ENCODE peak calls at places on chromosomes 4 and X, in ten cellular contexts. One of them, this sample, is unnamed.

GRCh38 chr4:77881460-77882295 is 19.0 kb downstream of the MRPL1 start:
- DNase-seq in adrenal gland: no peak
- DNase-seq in G401: no peak
- DNase-seq in GM13977: no peak
- DNase-seq in NCI-H1105: no peak
- DNase-seq in kidney epithelial cell: no peak
- DNase-seq in HT-29: peak
- DNase-seq in DMS53: peak
- DNase-seq in activated CD8-positive, alpha-beta memory T cell treated with anti-CD3 and anti-CD28 coated beads for 4 hours: no peak
- DNase-seq in fibroblast of lung: no peak
- DNase-seq in this sample: peak

GRCh38 chr4:72312032-72312650 is 256.9 kb downstream of the ADAMTS3 start:
- DNase-seq in HT-29: no peak
- DNase-seq in fibroblast of lung: peak
- DNase-seq in GM13977: no peak
- DNase-seq in DMS53: no peak
- DNase-seq in activated CD8-positive, alpha-beta memory T cell treated with anti-CD3 and anti-CD28 coated beads for 4 hours: no peak
- DNase-seq in G401: peak
- DNase-seq in NCI-H1105: no peak
- DNase-seq in kidney epithelial cell: no peak
- DNase-seq in adrenal gland: peak
- DNase-seq in this sample: peak

GRCh38 chr4:13783800-13784411 is 156.4 kb upstream of the BOD1L1 start:
- DNase-seq in GM13977: no peak
- DNase-seq in activated CD8-positive, alpha-beta memory T cell treated with anti-CD3 and anti-CD28 coated beads for 4 hours: no peak
- DNase-seq in kidney epithelial cell: peak
- DNase-seq in HT-29: no peak
- DNase-seq in adrenal gland: no peak
- DNase-seq in G401: no peak
- DNase-seq in fibroblast of lung: peak
- DNase-seq in DMS53: no peak
- DNase-seq in NCI-H1105: no peak
- DNase-seq in this sample: peak

GRCh38 chr4:154622598-154622997 is 10.1 kb upstream of the FGG start:
- DNase-seq in HT-29: peak
- DNase-seq in G401: peak
- DNase-seq in DMS53: peak
- DNase-seq in adrenal gland: no peak
- DNase-seq in fibroblast of lung: peak
- DNase-seq in activated CD8-positive, alpha-beta memory T cell treated with anti-CD3 and anti-CD28 coated beads for 4 hours: no peak
- DNase-seq in NCI-H1105: no peak
- DNase-seq in kidney epithelial cell: no peak
- DNase-seq in GM13977: peak
- DNase-seq in this sample: peak

GRCh38 chr4:89023140-89023539 is 33.8 kb downstream of the FAM13A start:
- DNase-seq in fibroblast of lung: no peak
- DNase-seq in kidney epithelial cell: no peak
- DNase-seq in G401: no peak
- DNase-seq in adrenal gland: no peak
- DNase-seq in GM13977: no peak
- DNase-seq in NCI-H1105: no peak
- DNase-seq in activated CD8-positive, alpha-beta memory T cell treated with anti-CD3 and anti-CD28 coated beads for 4 hours: no peak
- DNase-seq in DMS53: peak
- DNase-seq in HT-29: no peak
- DNase-seq in this sample: no peak

GRCh38 chr4:13322681-13323101 is 161.4 kb downstream of the RAB28 start:
- DNase-seq in NCI-H1105: no peak
- DNase-seq in activated CD8-positive, alpha-beta memory T cell treated with anti-CD3 and anti-CD28 coated beads for 4 hours: no peak
- DNase-seq in kidney epithelial cell: no peak
- DNase-seq in HT-29: no peak
- DNase-seq in G401: no peak
- DNase-seq in fibroblast of lung: peak
- DNase-seq in DMS53: no peak
- DNase-seq in GM13977: no peak
- DNase-seq in adrenal gland: no peak
- DNase-seq in this sample: no peak

GRCh38 chr4:159608434-159608833 is 505.6 kb downstream of the RAPGEF2 start:
- DNase-seq in NCI-H1105: no peak
- DNase-seq in activated CD8-positive, alpha-beta memory T cell treated with anti-CD3 and anti-CD28 coated beads for 4 hours: no peak
- DNase-seq in kidney epithelial cell: no peak
- DNase-seq in HT-29: peak
- DNase-seq in G401: peak
- DNase-seq in DMS53: peak
- DNase-seq in fibroblast of lung: peak
- DNase-seq in adrenal gland: no peak
- DNase-seq in GM13977: no peak
- DNase-seq in this sample: no peak

GRCh38 chrX:155094468-155095061 is 23.3 kb downstream of the BRCC3 start:
- DNase-seq in kidney epithelial cell: no peak
- DNase-seq in DMS53: peak
- DNase-seq in NCI-H1105: peak
- DNase-seq in adrenal gland: no peak
- DNase-seq in HT-29: peak
- DNase-seq in activated CD8-positive, alpha-beta memory T cell treated with anti-CD3 and anti-CD28 coated beads for 4 hours: peak
- DNase-seq in fibroblast of lung: peak
- DNase-seq in GM13977: no peak
- DNase-seq in G401: peak
- DNase-seq in this sample: peak

GRCh38 chrX:69069086-69069445 is 96.2 kb downstream of the PJA1 start:
- DNase-seq in G401: no peak
- DNase-seq in kidney epithelial cell: no peak
- DNase-seq in fibroblast of lung: no peak
- DNase-seq in activated CD8-positive, alpha-beta memory T cell treated with anti-CD3 and anti-CD28 coated beads for 4 hours: no peak
- DNase-seq in adrenal gland: no peak
- DNase-seq in GM13977: no peak
- DNase-seq in DMS53: no peak
- DNase-seq in NCI-H1105: no peak
- DNase-seq in HT-29: no peak
- DNase-seq in this sample: no peak